ENCODE peak calls at places on chromosomes 11 and 22, in five cellular contexts. U is left ventricle myocardium inferior, M is adrenal gland, G is hepatocyte, C is mammary epithelial cell. J is an unnamed sample. For H3K36me3, the result is how much of the 10 kb centered on the place peaks cover.

GRCh38 chr11:26626346-26626745 is 54.3 kb upstream of the MUC15 start:
- DNase-seq in U (no peak), M (no peak), C (peak), G (no peak), J (no peak)

GRCh38 chr22:17754233-17754925 is 19.9 kb downstream of the BID start:
- DNase-seq in G (no peak), C (no peak), M (no peak), U (no peak), J (peak)

GRCh38 chr22:47221840-47222615 is 459.6 kb downstream of the TBC1D22A start:
- DNase-seq in G (no peak), M (no peak), U (no peak), C (no peak), J (no peak)

GRCh38 chr11:92314499-92314898 is 89.9 kb downstream of the FAT3 start:
- DNase-seq in U (no peak), G (no peak), C (no peak), M (peak), J (no peak)

GRCh38 chr11:124882339-124883071 is 15.2 kb downstream of the ROBO4 start:
- DNase-seq in G (no peak), M (peak), C (no peak), U (no peak), J (no peak)

GRCh38 chr11:69339916-69340565 is 46.1 kb downstream of the MYEOV start:
- DNase-seq in G (no peak), C (no peak), M (no peak), U (no peak), J (no peak)

GRCh38 chr11:113574171-113574570 is 99.0 kb upstream of the DRD2 start:
- DNase-seq in U (no peak), G (no peak), M (no peak), C (no peak), J (no peak)

GRCh38 chr11:16356057-16356750 is at the start of gene SOX6:
- DNase-seq in C (peak), G (peak), M (no peak), U (no peak), J (peak)

GRCh38 chr11:108115495-108116140 is 5.7 kb upstream of the ACAT1 start:
- DNase-seq in G (peak), M (peak), U (peak), C (peak), J (peak)

GRCh38 chr11:12246169-12246568 is 131.2 kb upstream of the PARVA start:
- DNase-seq in C (no peak), U (no peak), G (no peak), M (no peak), J (no peak)

GRCh38 chr11:100356035-100356434 is 331.1 kb upstream of the ARHGAP42 start:
- DNase-seq in M (no peak), G (no peak), U (no peak), C (no peak), J (no peak)

DNA sequence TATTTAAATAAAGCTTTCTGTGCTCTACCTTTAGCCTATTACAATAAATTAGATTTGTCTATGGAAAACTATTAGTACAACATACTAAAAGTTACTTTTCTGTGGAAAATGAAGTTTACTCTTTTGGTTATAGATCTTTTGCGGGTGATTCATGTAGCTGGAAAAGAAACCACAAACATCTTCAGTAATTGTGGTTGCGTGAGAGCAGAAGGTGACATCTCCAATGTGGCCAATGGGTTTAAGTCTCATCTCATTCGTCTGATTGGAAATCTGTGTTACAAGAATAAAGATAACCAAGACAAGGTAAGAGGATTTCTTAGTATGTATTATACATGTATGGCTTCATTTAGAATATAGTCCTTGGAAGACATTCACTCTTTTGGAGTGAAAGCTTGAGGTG is 68.6 kb downstream of the ATXN10 start:
- DNase-seq in M (no peak), G (no peak), U (no peak), C (no peak), J (no peak)
- H3K36me3 ChIP-seq in M (under half), G (under half), U (half or more), C (under half), J (under half)

DNA sequence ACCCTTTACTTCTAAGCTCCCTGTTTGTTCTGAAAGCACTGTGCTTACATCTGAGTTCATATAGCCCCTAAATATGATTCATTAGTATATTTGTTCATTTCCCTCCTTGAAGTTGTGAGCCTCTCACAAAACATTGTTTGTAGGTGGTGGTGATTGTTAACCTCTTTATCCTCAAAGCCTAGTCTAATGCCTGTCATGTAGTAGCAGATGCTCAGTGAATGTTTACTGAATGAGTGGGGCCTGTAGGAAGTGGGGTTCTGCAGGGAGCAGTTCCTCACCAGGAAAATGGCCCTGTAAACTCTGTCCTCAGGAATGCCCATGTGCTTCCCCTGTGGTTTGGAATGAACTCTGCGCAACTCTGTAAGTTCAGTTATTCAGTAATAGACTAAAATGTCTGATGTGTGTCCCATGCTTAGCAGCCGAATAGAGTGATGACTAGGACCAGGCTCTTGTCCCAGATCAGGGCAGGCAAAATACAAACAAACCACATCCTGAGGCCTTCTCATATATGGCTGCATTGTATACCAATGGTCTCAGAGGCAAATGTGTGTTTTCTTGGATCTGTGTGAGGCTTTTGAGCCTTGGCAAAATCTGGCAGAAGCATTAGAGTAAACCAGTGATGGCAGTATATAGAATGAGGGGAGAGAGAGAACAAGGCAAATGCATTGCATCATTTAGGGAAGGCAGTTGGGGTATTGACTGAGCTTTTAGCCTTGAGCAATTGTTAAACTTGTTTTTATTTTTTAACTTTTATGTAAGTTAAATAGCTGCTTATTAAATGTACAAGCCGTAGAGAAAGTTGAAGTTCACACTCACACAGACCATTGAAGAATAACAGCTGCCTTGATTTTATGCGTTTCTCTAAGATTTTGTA is 91.4 kb upstream of the BIRC3 start:
- DNase-seq in G (peak), C (peak), U (no peak), M (no peak), J (no peak)
- H3K4me3 ChIP-seq in G (no peak), C (peak), U (no peak), M (no peak), J (no peak)

GRCh38 chr11:111665779-111666178 is 63.5 kb downstream of the SIK2 start:
- DNase-seq in M (peak), C (peak), G (peak), U (no peak), J (peak)

GRCh38 chr11:111672949-111673348 is 70.7 kb downstream of the SIK2 start:
- DNase-seq in C (no peak), M (no peak), G (no peak), U (no peak), J (no peak)

GRCh38 chr11:111663820-111664219 is 61.6 kb downstream of the SIK2 start:
- DNase-seq in G (no peak), M (peak), U (peak), C (no peak), J (no peak)

GRCh38 chr11:111671383-111671782 is 69.1 kb downstream of the SIK2 start:
- DNase-seq in M (no peak), G (no peak), C (no peak), U (no peak), J (no peak)

DNA sequence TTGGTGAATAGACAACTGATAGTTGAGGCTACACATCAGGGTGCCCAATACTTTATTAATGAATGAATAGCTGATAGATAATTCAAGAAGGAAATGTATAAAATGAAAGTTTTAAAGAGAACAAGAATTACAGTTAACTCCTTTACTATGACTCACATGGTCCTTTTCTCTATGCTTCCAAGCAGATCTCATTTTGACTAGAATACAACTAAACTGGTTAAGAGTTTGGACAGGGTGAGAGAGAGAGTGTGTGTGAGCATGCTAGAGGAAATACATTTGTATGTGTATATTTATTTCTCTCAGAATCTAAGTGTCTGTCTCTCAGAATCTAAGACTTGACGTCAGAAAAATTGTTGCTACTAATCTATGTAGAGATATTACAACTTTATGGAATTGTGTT is 66.7 kb downstream of the SIK2 start:
- DNase-seq in C (no peak), G (no peak), U (no peak), M (no peak), J (no peak)
- H3K36me3 ChIP-seq in C (under half), G (under half), U (under half), M (under half), J (under half)

DNA sequence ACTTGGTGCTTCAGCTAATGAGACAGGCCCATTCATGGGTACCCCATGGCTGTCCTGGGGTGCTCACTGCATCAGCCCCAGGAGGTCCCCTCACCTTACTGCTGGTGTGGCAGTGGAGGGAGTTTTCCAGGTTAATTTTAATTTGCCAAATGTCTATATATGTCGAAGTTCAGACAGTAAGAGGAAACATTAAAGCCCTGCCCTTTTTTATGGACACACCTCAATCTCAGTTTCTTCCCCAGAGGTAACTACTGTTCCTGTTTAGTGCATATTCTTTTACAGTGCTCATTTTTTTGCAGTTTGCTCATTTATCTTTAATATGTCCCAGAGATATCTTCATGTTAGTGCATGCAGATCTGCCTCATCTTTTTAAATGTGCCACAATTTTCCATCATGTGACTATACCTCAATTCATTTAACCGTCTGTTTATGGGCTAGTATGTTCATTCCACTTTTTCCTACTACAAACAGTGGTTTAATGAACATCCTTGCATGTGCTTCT is 11.6 kb downstream of the PANX1 start:
- DNase-seq in G (no peak), C (no peak), M (no peak), U (no peak), J (no peak)
- H3K4me3 ChIP-seq in G (no peak), C (no peak), M (no peak), U (no peak), J (no peak)

DNA sequence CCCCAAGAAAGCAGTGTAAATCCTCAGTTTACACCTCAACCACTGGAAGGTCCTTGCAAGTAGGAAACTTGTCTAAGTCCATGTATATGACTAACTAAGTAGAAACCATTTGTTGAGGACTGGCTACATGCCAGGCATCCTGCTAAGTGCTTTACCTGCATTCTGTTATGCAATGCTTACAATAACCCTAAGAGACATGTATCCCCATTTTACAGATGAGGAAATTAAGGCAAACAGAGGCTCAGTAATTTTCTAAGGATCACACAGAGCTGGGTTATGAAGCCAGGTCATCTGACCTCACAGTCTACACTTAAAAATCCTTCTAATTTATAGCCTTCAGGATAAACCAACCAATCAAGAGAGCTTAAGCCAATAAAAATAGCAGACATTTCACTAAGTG is 1.5 kb downstream of the TIMM10 start:
- DNase-seq in C (peak), U (no peak), M (no peak), G (no peak), J (no peak)
- H3K36me3 ChIP-seq in C (under half), U (under half), M (under half), G (under half), J (under half)

GRCh38 chr22:39110631-39111561 is 13.9 kb downstream of the APOBEC3H start:
- DNase-seq in M (no peak), C (peak), G (peak), U (no peak), J (peak)

GRCh38 chr22:39117585-39118191 is 20.6 kb downstream of the APOBEC3H start:
- DNase-seq in M (peak), U (no peak), G (peak), C (peak), J (peak)

GRCh38 chr22:39115570-39115969 is 18.5 kb downstream of the APOBEC3H start:
- DNase-seq in G (no peak), U (no peak), C (no peak), M (no peak), J (no peak)

GRCh38 chr22:39115976-39116621 is 19.1 kb downstream of the APOBEC3H start:
- DNase-seq in U (no peak), C (no peak), M (no peak), G (no peak), J (no peak)

DNA sequence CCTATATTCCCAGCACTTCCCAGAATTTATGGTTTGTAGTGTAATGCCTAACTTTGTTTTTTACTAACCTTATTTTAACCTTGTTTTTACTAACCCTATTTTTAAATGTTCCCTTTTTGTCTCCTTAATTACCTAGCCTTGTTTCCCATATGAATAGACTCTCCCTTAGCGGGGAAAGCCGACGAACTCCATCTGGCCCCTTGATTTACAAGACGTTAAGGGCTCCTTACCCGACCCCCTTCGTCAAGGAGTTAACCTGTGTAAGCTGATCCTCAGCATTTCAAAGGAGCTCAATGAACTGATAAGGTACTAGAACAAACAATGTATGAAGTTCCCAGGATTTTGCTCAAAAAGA is 17.1 kb downstream of the APOBEC3H start:
- DNase-seq in C (no peak), G (no peak), U (no peak), M (no peak), J (peak)
- H3K4me3 ChIP-seq in C (no peak), G (no peak), U (no peak), M (no peak), J (no peak)

DNA sequence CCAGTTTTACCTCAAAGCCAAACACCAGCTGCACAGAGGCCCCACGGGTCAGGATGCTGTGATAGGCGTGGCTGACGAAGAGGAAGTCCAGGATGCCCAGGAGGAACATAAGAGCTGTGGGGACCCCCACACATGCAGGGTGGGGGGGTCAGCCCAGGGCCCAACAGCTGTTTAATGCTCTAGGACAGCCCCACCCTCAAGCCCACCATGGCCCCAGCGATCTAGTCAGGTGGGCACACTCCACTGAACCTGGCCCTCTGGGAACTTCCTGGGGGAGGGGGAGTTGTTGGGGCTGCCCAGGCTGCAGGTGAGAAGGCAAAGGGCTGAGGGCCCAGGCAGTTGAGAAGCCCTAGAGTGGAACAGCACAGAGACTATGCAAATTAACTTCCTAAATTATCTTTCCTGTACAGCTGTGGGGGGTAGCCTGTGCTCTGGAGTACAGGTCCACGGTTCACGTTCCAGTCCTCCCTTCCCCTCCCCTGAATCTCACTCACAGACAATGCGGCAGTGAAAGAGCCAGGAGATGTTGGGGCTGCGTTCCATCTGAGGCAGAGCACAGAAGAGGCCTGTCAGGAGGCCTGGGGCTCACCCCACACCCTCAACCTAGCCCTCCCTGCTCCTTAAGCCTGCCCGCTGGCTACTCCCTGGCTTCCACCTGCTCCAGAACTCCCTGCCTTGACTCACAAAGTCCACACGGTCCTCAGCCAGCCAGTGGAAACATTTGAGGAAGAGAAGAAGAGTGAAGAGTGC is 1.9 kb downstream of the SYVN1 start:
- DNase-seq in U (no peak), C (no peak), M (peak), G (no peak), J (no peak)
- H3K36me3 ChIP-seq in U (half or more), C (under half), M (half or more), G (under half), J (under half)